ENCODE peak calls at places on chromosomes 3 and 15, in five cellular contexts. T, S, I, Y and K are unnamed samples.

GRCh38 chr3:12663311-12663935 is 494 bp downstream of the RAF1 start:
- DNase-seq in Y (no peak), S (no peak), I (peak), T (peak), K (peak)

GRCh38 chr3:195868336-195868865 is 40.0 kb downstream of the TNK2 start:
- DNase-seq in I (no peak), T (no peak), S (no peak), Y (no peak), K (no peak)

GRCh38 chr15:48696627-48697312 is 51.3 kb upstream of the FBN1 start:
- DNase-seq in I (no peak), S (no peak), T (no peak), Y (peak), K (no peak)

GRCh38 chr15:55654541-55654940 is 66.4 kb upstream of the PYGO1 start:
- DNase-seq in T (no peak), S (no peak), Y (no peak), I (no peak), K (peak)

GRCh38 chr3:124315215-124316033 is 323.5 kb upstream of the ROPN1 start:
- DNase-seq in S (no peak), Y (peak), I (no peak), T (no peak), K (no peak)

GRCh38 chr3:155870945-155871745 is 695 bp downstream of the GMPS start:
- DNase-seq in Y (no peak), T (peak), I (peak), S (peak), K (no peak)

GRCh38 chr15:86054338-86054737 is 25.3 kb upstream of the AGBL1 start:
- DNase-seq in I (no peak), T (no peak), Y (no peak), S (no peak), K (no peak)

GRCh38 chr3:175088981-175089380 is 229.8 kb downstream of the NAALADL2 start:
- DNase-seq in T (no peak), Y (no peak), S (no peak), I (no peak), K (no peak)

GRCh38 chr3:50194128-50194902 is 2.9 kb downstream of the GNAT1 start:
- DNase-seq in Y (peak), S (peak), I (peak), T (peak), K (peak)

GRCh38 chr3:11452312-11452711 is 180.1 kb downstream of the ATG7 start:
- DNase-seq in S (no peak), T (no peak), Y (no peak), I (no peak), K (no peak)

GRCh38 chr15:88894348-88894818 is 961 bp downstream of the HAPLN3 start:
- DNase-seq in S (peak), I (no peak), Y (peak), T (peak), K (no peak)

GRCh38 chr3:165839296-165840076 is 2.3 kb upstream of the BCHE start:
- DNase-seq in Y (no peak), S (peak), I (no peak), T (no peak), K (peak)

GRCh38 chr15:60438626-60439025 is 40.3 kb downstream of the ICE2 start:
- DNase-seq in I (no peak), Y (no peak), T (no peak), S (no peak), K (no peak)

GRCh38 chr15:78085928-78086327 is 6.4 kb upstream of the SH2D7 start:
- DNase-seq in T (no peak), I (no peak), Y (no peak), S (no peak), K (no peak)

GRCh38 chr3:61236556-61236955 is 14.7 kb downstream of the FHIT start:
- DNase-seq in I (no peak), S (no peak), T (no peak), Y (peak), K (no peak)

GRCh38 chr3:183513046-183513706 is 42.3 kb downstream of the KLHL6 start:
- DNase-seq in T (no peak), S (no peak), I (no peak), Y (no peak), K (no peak)

GRCh38 chr15:60573936-60574335 is 95.0 kb upstream of the ICE2 start:
- DNase-seq in I (no peak), S (no peak), Y (no peak), T (no peak), K (no peak)

GRCh38 chr15:30905821-30906220 is 2.1 kb downstream of the FAN1 start:
- DNase-seq in Y (no peak), I (no peak), S (no peak), T (peak), K (peak)

GRCh38 chr3:55002416-55002930 is 74.6 kb upstream of the LRTM1 start:
- DNase-seq in S (no peak), T (no peak), Y (no peak), I (no peak), K (no peak)

GRCh38 chr15:75031773-75032302 is 8.4 kb downstream of the PPCDC start:
- DNase-seq in Y (peak), S (no peak), I (no peak), T (no peak), K (no peak)

GRCh38 chr3:17979248-17979647 is 236.8 kb upstream of the TBC1D5 start:
- DNase-seq in T (peak), I (no peak), Y (no peak), S (peak), K (no peak)

GRCh38 chr3:64150527-64151238 is 74.6 kb downstream of the PRICKLE2 start:
- DNase-seq in Y (peak), S (no peak), I (peak), T (peak), K (peak)

GRCh38 chr15:55707985-55708384 is 35.0 kb downstream of the PRTG start:
- DNase-seq in S (no peak), I (no peak), T (no peak), Y (no peak), K (no peak)

GRCh38 chr3:79870006-79870620 is 102.3 kb upstream of the ROBO1 start:
- DNase-seq in I (no peak), T (no peak), S (no peak), Y (no peak), K (no peak)

GRCh38 chr15:69450968-69451695 is 1.5 kb upstream of the RPLP1 start:
- DNase-seq in I (no peak), T (no peak), Y (no peak), S (no peak), K (no peak)

GRCh38 chr3:141074529-141074928 is 23.4 kb downstream of the SPSB4 start:
- DNase-seq in I (no peak), T (peak), Y (no peak), S (peak), K (no peak)

GRCh38 chr3:41050149-41050548 is 149.2 kb upstream of the CTNNB1 start:
- DNase-seq in T (no peak), S (no peak), Y (peak), I (no peak), K (peak)

GRCh38 chr15:70701891-70702568 is 61.3 kb downstream of the UACA start:
- DNase-seq in S (no peak), T (peak), Y (peak), I (peak), K (no peak)

GRCh38 chr15:42919308-42919707 is 1.3 kb downstream of the TTBK2 start:
- DNase-seq in Y (peak), I (no peak), S (no peak), T (no peak), K (no peak)

GRCh38 chr3:22373182-22373581 is 622.2 kb upstream of the ZNF385D start:
- DNase-seq in T (no peak), I (no peak), Y (no peak), S (no peak), K (no peak)

GRCh38 chr3:148333091-148333490 is 364.6 kb upstream of the AGTR1 start:
- DNase-seq in I (no peak), Y (peak), S (no peak), T (no peak), K (peak)

GRCh38 chr3:35946857-35947514 is 307.7 kb downstream of the ARPP21 start:
- DNase-seq in I (no peak), S (no peak), T (no peak), Y (no peak), K (peak)

GRCh38 chr3:20068512-20069177 is 28.4 kb downstream of the KAT2B start:
- DNase-seq in T (no peak), I (no peak), Y (peak), S (no peak), K (no peak)

GRCh38 chr3:190385835-190386688 is 1.9 kb upstream of the CLDN16 start:
- DNase-seq in I (no peak), T (no peak), Y (peak), S (no peak), K (no peak)

GRCh38 chr15:53834214-53834613 is 74.8 kb upstream of the WDR72 start:
- DNase-seq in Y (no peak), S (no peak), T (no peak), I (no peak), K (no peak)

DNA sequence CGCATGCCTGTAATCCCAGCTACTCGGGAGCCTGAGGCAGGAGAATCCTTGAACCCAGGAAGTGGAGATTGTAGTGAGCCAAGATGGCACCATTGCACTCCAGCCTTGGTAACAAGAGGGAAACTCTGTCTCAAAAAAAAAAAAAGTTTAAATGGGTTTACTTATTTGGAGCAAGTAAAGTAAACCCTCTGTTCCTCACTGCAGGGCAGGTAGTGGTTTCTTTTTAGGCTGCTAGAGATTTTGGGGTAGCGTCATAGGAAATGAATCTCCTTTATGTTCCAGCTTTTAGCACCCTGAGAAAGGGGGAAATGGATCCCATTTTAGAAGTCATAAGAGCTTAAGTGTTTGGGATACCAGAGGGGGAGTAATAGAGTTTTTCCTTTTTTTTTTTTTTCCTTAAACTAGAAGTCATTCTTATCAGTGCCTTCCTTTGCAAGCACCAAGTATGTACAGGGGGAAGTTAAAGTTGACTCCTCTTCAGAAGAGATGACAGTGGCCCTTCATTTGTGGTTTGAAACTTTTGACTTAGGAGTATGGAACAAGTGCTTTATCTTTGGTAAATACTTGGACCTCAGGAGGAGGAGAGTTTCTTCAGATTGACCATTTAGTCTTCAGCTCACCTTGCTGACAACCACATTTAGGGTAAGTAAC is 8.0 kb downstream of the PXK start:
- DNase-seq in S (no peak), Y (no peak), T (no peak), I (no peak), K (no peak)
- TF ChIP-seq CTCF in S (no peak), Y (no peak), T (no peak), I (no peak), K (no peak)

GRCh38 chr15:98568382-98569017 is 79.8 kb upstream of the IGF1R start:
- DNase-seq in Y (no peak), I (no peak), S (no peak), T (no peak), K (no peak)
- TF ChIP-seq CTCF in Y (peak), I (no peak), S (peak), T (peak), K (peak)

DNA sequence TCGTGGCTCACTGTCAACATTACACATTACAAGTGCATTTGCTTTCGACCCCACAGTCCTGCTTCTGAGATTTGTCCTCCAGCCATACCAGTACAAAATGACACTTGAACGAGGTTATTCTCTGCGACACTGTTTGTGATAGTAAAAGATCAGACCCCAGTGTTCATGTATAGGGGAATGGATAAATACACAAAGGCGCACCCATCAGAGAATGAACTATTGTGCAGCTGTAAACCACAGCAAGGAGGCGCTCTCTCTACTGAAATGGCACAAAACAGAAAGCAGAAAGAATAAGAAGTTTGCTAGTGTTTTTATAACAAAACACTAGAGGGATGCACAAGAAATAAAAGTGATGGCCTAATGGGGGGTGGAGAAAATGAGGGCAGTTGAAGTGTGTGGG is 4.9 kb upstream of the CHSY1 start:
- DNase-seq in I (no peak), T (no peak), S (no peak), Y (no peak), K (no peak)
- TF ChIP-seq CTCF in I (no peak), T (peak), S (peak), Y (peak), K (peak)

GRCh38 chr3:36993326-36994283 is at the start of gene MLH1:
- DNase-seq in T (peak), Y (peak), I (peak), S (peak), K (peak)

GRCh38 chr3:36991147-36991546 is 1.8 kb downstream of the EPM2AIP1 start:
- DNase-seq in S (no peak), Y (no peak), I (no peak), T (no peak), K (no peak)

GRCh38 chr3:36989568-36989967 is 3.4 kb downstream of the EPM2AIP1 start:
- DNase-seq in Y (no peak), T (no peak), I (no peak), S (no peak), K (no peak)

GRCh38 chr3:36991923-36992805 is 767 bp downstream of the EPM2AIP1 start:
- DNase-seq in I (no peak), T (no peak), Y (peak), S (peak), K (no peak)

DNA sequence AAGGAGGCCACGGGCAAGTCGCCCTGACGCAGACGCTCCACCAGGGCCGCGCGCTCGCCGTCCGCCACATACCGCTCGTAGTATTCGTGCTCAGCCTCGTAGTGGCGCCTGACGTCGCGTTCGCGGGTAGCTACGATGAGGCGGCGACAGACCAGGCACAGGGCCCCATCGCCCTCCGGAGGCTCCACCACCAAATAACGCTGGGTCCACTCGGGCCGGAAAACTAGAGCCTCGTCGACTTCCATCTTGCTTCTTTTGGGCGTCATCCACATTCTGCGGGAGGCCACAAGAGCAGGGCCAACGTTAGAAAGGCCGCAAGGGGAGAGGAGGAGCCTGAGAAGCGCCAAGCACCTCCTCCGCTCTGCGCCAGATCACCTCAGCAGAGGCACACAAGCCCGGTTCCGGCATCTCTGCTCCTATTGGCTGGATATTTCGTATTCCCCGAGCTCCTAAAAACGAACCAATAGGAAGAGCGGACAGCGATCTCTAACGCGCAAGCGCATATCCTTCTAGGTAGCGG is at the start of gene EPM2AIP1:
- DNase-seq in T (peak), Y (no peak), I (peak), S (peak), K (no peak)
- TF ChIP-seq CTCF in T (no peak), Y (peak), I (no peak), S (peak), K (peak)

GRCh38 chr3:8113649-8114048 is 388.0 kb upstream of the LMCD1 start:
- DNase-seq in S (no peak), T (no peak), I (no peak), Y (no peak), K (no peak)

GRCh38 chr3:8110966-8111798 is 390.4 kb upstream of the LMCD1 start:
- DNase-seq in I (peak), S (peak), T (peak), Y (peak), K (peak)
- TF ChIP-seq CTCF in I (peak), S (peak), T (peak), Y (peak), K (peak)

DNA sequence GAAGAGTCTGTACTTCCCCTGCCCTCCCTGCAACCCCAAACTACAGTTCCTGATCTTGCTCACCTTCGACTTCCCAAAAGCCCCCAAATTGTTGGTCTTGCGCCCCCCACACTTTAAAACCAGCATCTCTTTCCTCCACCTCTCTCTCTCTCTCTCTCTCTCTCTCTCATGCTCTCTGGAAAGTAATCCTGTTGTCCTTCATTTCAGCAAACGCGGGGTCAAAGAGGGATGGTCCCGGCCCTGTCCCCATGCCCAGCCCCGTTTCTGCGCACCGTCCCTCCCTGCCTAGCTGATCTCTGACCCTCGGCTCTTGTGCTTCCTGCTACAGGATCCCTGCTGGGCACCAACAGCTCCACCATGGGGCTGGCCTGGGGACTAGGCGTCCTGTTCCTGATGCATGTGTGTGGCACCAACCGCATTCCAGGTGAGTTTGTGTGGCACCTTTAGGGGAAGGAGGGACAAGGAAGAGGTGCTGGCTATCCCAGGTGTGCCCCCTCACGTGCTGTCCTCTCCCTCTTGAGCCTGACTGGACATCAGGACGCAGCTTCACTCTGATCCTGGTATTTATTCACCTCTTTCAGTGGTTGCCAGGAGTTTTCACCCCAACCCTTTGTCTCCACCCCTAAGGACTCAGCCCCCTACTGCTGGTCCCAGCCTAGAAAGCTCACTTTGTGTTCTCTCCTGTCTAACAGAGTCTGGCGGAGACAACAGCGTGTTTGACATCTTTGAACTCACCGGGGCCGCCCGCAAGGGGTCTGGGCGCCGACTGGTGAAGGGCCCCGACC is 814 bp downstream of the THBS1 start:
- DNase-seq in S (peak), I (peak), Y (peak), T (peak), K (no peak)
- TF ChIP-seq CTCF in S (peak), I (peak), Y (peak), T (peak), K (peak)

GRCh38 chr3:16658004-16658932 is 53.0 kb upstream of the DAZL start:
- DNase-seq in S (peak), T (peak), Y (no peak), I (no peak), K (no peak)
- TF ChIP-seq CTCF in S (peak), T (peak), Y (no peak), I (peak), K (no peak)

DNA sequence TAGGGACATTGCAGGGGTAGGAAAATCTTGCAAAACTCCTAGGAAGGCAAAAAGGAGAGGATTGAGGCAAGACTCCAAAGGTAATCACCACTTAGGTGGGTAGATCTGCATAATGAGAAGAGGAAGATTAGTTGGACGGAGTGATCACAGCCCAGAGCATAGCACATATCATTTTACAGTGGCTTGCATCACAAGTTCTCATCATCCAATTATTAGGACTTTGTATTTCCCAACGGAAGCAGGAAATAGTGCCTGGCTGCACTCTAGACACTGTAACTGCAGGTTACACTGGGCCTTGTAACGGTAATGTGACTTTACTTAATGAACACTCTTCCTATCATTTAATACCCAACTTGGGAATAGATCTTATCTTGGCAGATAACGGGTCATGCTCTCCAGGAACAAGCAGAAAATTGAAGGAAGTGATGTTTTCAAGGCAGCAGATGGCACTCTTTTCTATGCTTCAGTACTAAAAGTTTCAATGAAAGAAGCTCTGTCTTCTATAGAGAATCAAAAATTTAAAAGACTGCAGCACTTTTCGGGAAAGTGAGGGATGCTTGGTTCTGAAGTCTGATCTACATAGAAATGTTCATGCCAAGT is 101.9 kb upstream of the KCNMB2 start:
- DNase-seq in I (no peak), T (no peak), Y (no peak), S (no peak), K (no peak)
- TF ChIP-seq CTCF in I (peak), T (no peak), Y (peak), S (peak), K (peak)

GRCh38 chr15:82146990-82147461 is 101.2 kb upstream of the MEX3B start:
- DNase-seq in I (no peak), Y (peak), T (no peak), S (no peak), K (no peak)
- TF ChIP-seq CTCF in I (no peak), Y (no peak), T (no peak), S (no peak), K (no peak)

GRCh38 chr3:98801042-98801747 is 38.1 kb downstream of the ST3GAL6 start:
- DNase-seq in I (no peak), T (no peak), S (no peak), Y (no peak), K (no peak)
- TF ChIP-seq CTCF in I (no peak), T (peak), S (peak), Y (no peak), K (no peak)